ENCODE peak calls at places on chromosomes 1 and 21, in nine cellular contexts. One of them, this sample, is unnamed.

GRCh38 chr1:214165850-214166374 is 115.0 kb upstream of the SMYD2 start:
- DNase-seq in heart right ventricle: no peak
- DNase-seq in esophagus muscularis mucosa: no peak
- DNase-seq in AG04449: no peak
- DNase-seq in pancreas: no peak
- DNase-seq in transverse colon: no peak
- DNase-seq in spleen: no peak
- DNase-seq in A673: no peak
- DNase-seq in right lobe of liver: no peak
- DNase-seq in this sample: no peak

GRCh38 chr1:39452081-39452480 is 39.4 kb upstream of the BMP8A start:
- DNase-seq in transverse colon: no peak
- DNase-seq in AG04449: no peak
- DNase-seq in esophagus muscularis mucosa: no peak
- DNase-seq in heart right ventricle: no peak
- DNase-seq in spleen: no peak
- DNase-seq in A673: no peak
- DNase-seq in right lobe of liver: no peak
- DNase-seq in pancreas: no peak
- DNase-seq in this sample: no peak

GRCh38 chr1:193556042-193556441 is 369.6 kb upstream of the B3GALT2 start:
- DNase-seq in heart right ventricle: no peak
- DNase-seq in spleen: no peak
- DNase-seq in pancreas: no peak
- DNase-seq in transverse colon: no peak
- DNase-seq in AG04449: no peak
- DNase-seq in esophagus muscularis mucosa: no peak
- DNase-seq in A673: no peak
- DNase-seq in right lobe of liver: no peak
- DNase-seq in this sample: no peak

GRCh38 chr1:33324677-33325417 is 3.9 kb upstream of the A3GALT2 start:
- DNase-seq in spleen: peak; percentile 64
- DNase-seq in A673: no peak
- DNase-seq in AG04449: no peak
- DNase-seq in esophagus muscularis mucosa: no peak
- DNase-seq in pancreas: no peak
- DNase-seq in heart right ventricle: no peak
- DNase-seq in right lobe of liver: no peak
- DNase-seq in transverse colon: no peak
- DNase-seq in this sample: no peak

GRCh38 chr1:43225168-43225567 is 44.6 kb upstream of the TMEM125 start:
- DNase-seq in transverse colon: no peak
- DNase-seq in heart right ventricle: no peak
- DNase-seq in spleen: no peak
- DNase-seq in right lobe of liver: no peak
- DNase-seq in AG04449: no peak
- DNase-seq in esophagus muscularis mucosa: no peak
- DNase-seq in pancreas: no peak
- DNase-seq in A673: peak; percentile 52
- DNase-seq in this sample: no peak

GRCh38 chr1:245807306-245807705 is 652.5 kb downstream of the KIF26B start:
- DNase-seq in spleen: no peak
- DNase-seq in esophagus muscularis mucosa: no peak
- DNase-seq in transverse colon: no peak
- DNase-seq in AG04449: no peak
- DNase-seq in heart right ventricle: no peak
- DNase-seq in right lobe of liver: no peak
- DNase-seq in pancreas: no peak
- DNase-seq in A673: no peak
- DNase-seq in this sample: no peak

GRCh38 chr1:13700521-13701273 is 709 bp downstream of the PRDM2 start:
- DNase-seq in pancreas: peak; percentile 32
- DNase-seq in heart right ventricle: peak; percentile 19
- DNase-seq in A673: peak; percentile 51
- DNase-seq in right lobe of liver: peak; percentile 57
- DNase-seq in spleen: peak; percentile 89
- DNase-seq in esophagus muscularis mucosa: no peak
- DNase-seq in AG04449: no peak
- DNase-seq in transverse colon: peak; percentile 47
- DNase-seq in this sample: peak; percentile 62

GRCh38 chr1:179807291-179807690 is 64.2 kb downstream of the FAM163A start:
- DNase-seq in A673: no peak
- DNase-seq in transverse colon: no peak
- DNase-seq in heart right ventricle: no peak
- DNase-seq in right lobe of liver: no peak
- DNase-seq in AG04449: no peak
- DNase-seq in esophagus muscularis mucosa: no peak
- DNase-seq in pancreas: no peak
- DNase-seq in spleen: peak; percentile 64
- DNase-seq in this sample: no peak

GRCh38 chr1:180544050-180544449 is 14.7 kb upstream of the OVAAL start:
- DNase-seq in transverse colon: no peak
- DNase-seq in heart right ventricle: no peak
- DNase-seq in esophagus muscularis mucosa: no peak
- DNase-seq in right lobe of liver: peak; percentile 80
- DNase-seq in A673: no peak
- DNase-seq in spleen: no peak
- DNase-seq in pancreas: no peak
- DNase-seq in AG04449: no peak
- DNase-seq in this sample: no peak

GRCh38 chr21:36040389-36040788 is 19.9 kb downstream of the SETD4 start:
- DNase-seq in spleen: no peak
- DNase-seq in transverse colon: no peak
- DNase-seq in AG04449: no peak
- DNase-seq in esophagus muscularis mucosa: no peak
- DNase-seq in heart right ventricle: no peak
- DNase-seq in right lobe of liver: no peak
- DNase-seq in A673: no peak
- DNase-seq in pancreas: no peak
- DNase-seq in this sample: no peak

GRCh38 chr1:80769351-80769750 is 1031.4 kb upstream of the ADGRL2 start:
- DNase-seq in right lobe of liver: no peak
- DNase-seq in pancreas: no peak
- DNase-seq in esophagus muscularis mucosa: no peak
- DNase-seq in spleen: no peak
- DNase-seq in A673: no peak
- DNase-seq in AG04449: no peak
- DNase-seq in heart right ventricle: no peak
- DNase-seq in transverse colon: no peak
- DNase-seq in this sample: no peak

GRCh38 chr1:202664083-202664482 is 46.2 kb downstream of the SYT2 start:
- DNase-seq in heart right ventricle: no peak
- DNase-seq in spleen: no peak
- DNase-seq in transverse colon: no peak
- DNase-seq in AG04449: no peak
- DNase-seq in esophagus muscularis mucosa: no peak
- DNase-seq in A673: no peak
- DNase-seq in pancreas: no peak
- DNase-seq in right lobe of liver: no peak
- DNase-seq in this sample: no peak

GRCh38 chr1:68174173-68175113 is 57.9 kb downstream of the WLS start:
- DNase-seq in AG04449: peak; percentile 88
- DNase-seq in right lobe of liver: no peak
- DNase-seq in pancreas: peak; percentile 75
- DNase-seq in A673: peak; percentile 60
- DNase-seq in heart right ventricle: peak; percentile 78
- DNase-seq in esophagus muscularis mucosa: no peak
- DNase-seq in transverse colon: peak; percentile 61
- DNase-seq in spleen: no peak
- DNase-seq in this sample: peak; percentile 79

GRCh38 chr1:162008799-162009198 is 14.9 kb downstream of the OLFML2B start:
- DNase-seq in right lobe of liver: no peak
- DNase-seq in spleen: no peak
- DNase-seq in esophagus muscularis mucosa: no peak
- DNase-seq in transverse colon: no peak
- DNase-seq in heart right ventricle: no peak
- DNase-seq in AG04449: no peak
- DNase-seq in pancreas: no peak
- DNase-seq in A673: no peak
- DNase-seq in this sample: no peak

GRCh38 chr1:213443415-213443814 is 392.4 kb downstream of the RPS6KC1 start:
- DNase-seq in spleen: no peak
- DNase-seq in transverse colon: no peak
- DNase-seq in AG04449: no peak
- DNase-seq in esophagus muscularis mucosa: peak; percentile 21
- DNase-seq in pancreas: no peak
- DNase-seq in heart right ventricle: no peak
- DNase-seq in right lobe of liver: no peak
- DNase-seq in A673: no peak
- DNase-seq in this sample: no peak

GRCh38 chr1:198467342-198467741 is 73.1 kb downstream of the ATP6V1G3 start:
- DNase-seq in pancreas: no peak
- DNase-seq in esophagus muscularis mucosa: no peak
- DNase-seq in spleen: no peak
- DNase-seq in right lobe of liver: no peak
- DNase-seq in transverse colon: peak; percentile 23
- DNase-seq in heart right ventricle: no peak
- DNase-seq in AG04449: no peak
- DNase-seq in A673: no peak
- DNase-seq in this sample: no peak

GRCh38 chr1:234600418-234601216 is 9.4 kb downstream of the IRF2BP2 start:
- DNase-seq in spleen: no peak
- DNase-seq in A673: peak; percentile 25
- DNase-seq in heart right ventricle: peak; percentile 51
- DNase-seq in esophagus muscularis mucosa: no peak
- DNase-seq in right lobe of liver: no peak
- DNase-seq in pancreas: no peak
- DNase-seq in transverse colon: peak; percentile 64
- DNase-seq in AG04449: no peak
- DNase-seq in this sample: no peak

GRCh38 chr1:117821782-117822447 is 107.5 kb downstream of the GDAP2 start:
- DNase-seq in right lobe of liver: no peak
- DNase-seq in spleen: no peak
- DNase-seq in heart right ventricle: peak; percentile 50
- DNase-seq in pancreas: peak; percentile 59
- DNase-seq in esophagus muscularis mucosa: no peak
- DNase-seq in transverse colon: peak; percentile 19
- DNase-seq in A673: no peak
- DNase-seq in AG04449: peak; percentile 79
- DNase-seq in this sample: no peak

GRCh38 chr1:201252833-201253810 is 30.2 kb upstream of the PKP1 start:
- DNase-seq in esophagus muscularis mucosa: peak; percentile 85
- DNase-seq in spleen: peak; percentile 35
- DNase-seq in transverse colon: no peak
- DNase-seq in right lobe of liver: no peak
- DNase-seq in heart right ventricle: no peak
- DNase-seq in AG04449: no peak
- DNase-seq in A673: no peak
- DNase-seq in pancreas: no peak
- DNase-seq in this sample: no peak

GRCh38 chr1:91015794-91016550 is 5.9 kb downstream of the ZNF644 start:
- DNase-seq in spleen: no peak
- DNase-seq in pancreas: no peak
- DNase-seq in AG04449: no peak
- DNase-seq in right lobe of liver: no peak
- DNase-seq in A673: no peak
- DNase-seq in transverse colon: no peak
- DNase-seq in heart right ventricle: no peak
- DNase-seq in esophagus muscularis mucosa: no peak
- DNase-seq in this sample: no peak

GRCh38 chr1:177784394-177784793 is 185.5 kb downstream of the SEC16B start:
- DNase-seq in heart right ventricle: no peak
- DNase-seq in AG04449: no peak
- DNase-seq in right lobe of liver: no peak
- DNase-seq in transverse colon: no peak
- DNase-seq in pancreas: no peak
- DNase-seq in spleen: no peak
- DNase-seq in A673: no peak
- DNase-seq in esophagus muscularis mucosa: no peak
- DNase-seq in this sample: no peak

GRCh38 chr1:2019571-2020309 is 595 bp downstream of the GABRD start:
- DNase-seq in pancreas: no peak
- DNase-seq in AG04449: no peak
- DNase-seq in esophagus muscularis mucosa: no peak
- DNase-seq in heart right ventricle: no peak
- DNase-seq in transverse colon: no peak
- DNase-seq in A673: no peak
- DNase-seq in spleen: no peak
- DNase-seq in right lobe of liver: no peak
- DNase-seq in this sample: peak; percentile 82
- H3K4me3 ChIP-seq in pancreas: no peak overlapping the region
- H3K4me3 ChIP-seq in AG04449: no peak overlapping the region
- H3K4me3 ChIP-seq in esophagus muscularis mucosa: peak overlapping the region; percentile 36
- H3K4me3 ChIP-seq in heart right ventricle: no peak overlapping the region
- H3K4me3 ChIP-seq in transverse colon: no peak overlapping the region
- H3K4me3 ChIP-seq in A673: peak overlapping the region; percentile 23
- H3K4me3 ChIP-seq in spleen: no peak overlapping the region
- H3K4me3 ChIP-seq in right lobe of liver: no peak overlapping the region
- H3K4me3 ChIP-seq in this sample: peak overlapping the region; percentile 36

DNA sequence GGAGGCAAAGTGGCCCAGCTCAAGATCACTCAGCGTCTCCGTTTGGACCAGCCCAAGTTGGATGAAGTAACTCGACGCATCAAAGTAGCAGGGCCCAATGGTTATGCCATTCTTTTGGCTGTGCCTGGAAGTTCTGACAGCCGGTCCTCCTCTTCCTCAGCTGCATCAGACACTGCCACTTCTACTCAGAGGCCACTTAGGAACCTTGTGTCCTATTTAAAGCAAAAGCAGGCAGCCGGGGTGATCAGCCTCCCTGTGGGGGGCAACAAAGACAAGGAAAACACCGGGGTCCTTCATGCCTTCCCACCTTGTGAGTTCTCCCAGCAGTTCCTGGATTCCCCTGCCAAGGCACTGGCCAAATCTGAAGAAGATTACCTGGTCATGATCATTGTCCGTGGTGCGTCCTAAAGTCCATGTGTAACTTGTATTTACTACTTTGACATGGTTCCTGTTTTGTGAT is 2.7 kb downstream of the RBM15 start:
- DNase-seq in right lobe of liver: no peak
- DNase-seq in pancreas: no peak
- DNase-seq in esophagus muscularis mucosa: no peak
- DNase-seq in AG04449: no peak
- DNase-seq in A673: no peak
- DNase-seq in transverse colon: no peak
- DNase-seq in heart right ventricle: no peak
- DNase-seq in spleen: no peak
- DNase-seq in this sample: peak; percentile 29
- H3K4me3 ChIP-seq in right lobe of liver: no peak overlapping the region
- H3K4me3 ChIP-seq in pancreas: no peak overlapping the region
- H3K4me3 ChIP-seq in esophagus muscularis mucosa: peak overlapping the region; percentile 6
- H3K4me3 ChIP-seq in AG04449: peak overlapping the region; percentile 31
- H3K4me3 ChIP-seq in A673: peak overlapping the region; percentile 75
- H3K4me3 ChIP-seq in transverse colon: no peak overlapping the region
- H3K4me3 ChIP-seq in heart right ventricle: no peak overlapping the region
- H3K4me3 ChIP-seq in spleen: no peak overlapping the region
- H3K4me3 ChIP-seq in this sample: peak overlapping the region; percentile 83

GRCh38 chr1:36911631-36912364 is 122.5 kb downstream of the GRIK3 start:
- DNase-seq in heart right ventricle: no peak
- DNase-seq in pancreas: no peak
- DNase-seq in AG04449: no peak
- DNase-seq in A673: no peak
- DNase-seq in right lobe of liver: no peak
- DNase-seq in esophagus muscularis mucosa: peak; percentile 89
- DNase-seq in spleen: no peak
- DNase-seq in transverse colon: no peak
- DNase-seq in this sample: no peak
- H3K4me3 ChIP-seq in heart right ventricle: no peak overlapping the region
- H3K4me3 ChIP-seq in pancreas: no peak overlapping the region
- H3K4me3 ChIP-seq in AG04449: no peak overlapping the region
- H3K4me3 ChIP-seq in A673: no peak overlapping the region
- H3K4me3 ChIP-seq in right lobe of liver: no peak overlapping the region
- H3K4me3 ChIP-seq in esophagus muscularis mucosa: no peak overlapping the region
- H3K4me3 ChIP-seq in spleen: no peak overlapping the region
- H3K4me3 ChIP-seq in transverse colon: no peak overlapping the region
- H3K4me3 ChIP-seq in this sample: no peak overlapping the region

GRCh38 chr1:116760996-116761665 is 6.9 kb downstream of the CD2 start:
- DNase-seq in spleen: no peak
- DNase-seq in transverse colon: no peak
- DNase-seq in heart right ventricle: no peak
- DNase-seq in right lobe of liver: no peak
- DNase-seq in esophagus muscularis mucosa: no peak
- DNase-seq in AG04449: no peak
- DNase-seq in pancreas: no peak
- DNase-seq in A673: no peak
- DNase-seq in this sample: no peak
- H3K4me3 ChIP-seq in spleen: no peak overlapping the region
- H3K4me3 ChIP-seq in transverse colon: no peak overlapping the region
- H3K4me3 ChIP-seq in heart right ventricle: no peak overlapping the region
- H3K4me3 ChIP-seq in right lobe of liver: no peak overlapping the region
- H3K4me3 ChIP-seq in esophagus muscularis mucosa: no peak overlapping the region
- H3K4me3 ChIP-seq in AG04449: no peak overlapping the region
- H3K4me3 ChIP-seq in pancreas: no peak overlapping the region
- H3K4me3 ChIP-seq in A673: no peak overlapping the region
- H3K4me3 ChIP-seq in this sample: no peak overlapping the region